ENCODE peak calls at places on chromosomes 6 and 20, in ten cellular contexts. A is OCI-LY7, J is IMR-90, N is PC-3, E is fibroblast of lung, L is HepG2, Z is neural progenitor cell, T is K562, O is mammary epithelial cell, U is astrocyte. W is an unnamed sample.
A peak's percentile ranks its signal among the peaks of the same experiment; 100 is the strongest.

GRCh38 chr6:113556775-113557174 is 300.4 kb upstream of the MARCKS start:
- DNase-seq in A (no peak), J (no peak), N (no peak), E (no peak), L (no peak), Z (no peak), T (no peak), O (no peak), U (no peak), W (no peak)

GRCh38 chr20:634526-634925 is 18.5 kb downstream of the SRXN1 start:
- DNase-seq in A (no peak), J (no peak), N (no peak), E (no peak), L (no peak), Z (peak; percentile 65), T (no peak), O (no peak), U (no peak), W (no peak)

GRCh38 chr6:158083687-158084325 is 84.3 kb downstream of the SERAC1 start:
- DNase-seq in A (no peak), J (no peak), N (no peak), E (no peak), L (no peak), Z (no peak), T (no peak), O (no peak), U (no peak), W (no peak)

GRCh38 chr6:137870744-137871247 is 3.7 kb downstream of the TNFAIP3 start:
- DNase-seq in A (peak; percentile 39), J (peak; percentile 31), N (no peak), E (no peak), L (peak; percentile 52), Z (peak; percentile 65), T (no peak), O (peak; percentile 74), U (no peak), W (no peak)

GRCh38 chr6:150142657-150143501 is at the start of gene PPP1R14C:
- DNase-seq in A (no peak), J (no peak), N (peak; percentile 44), E (no peak), L (no peak), Z (peak; percentile 86), T (peak; percentile 92), O (peak; percentile 84), U (peak; percentile 23), W (peak; percentile 50)

GRCh38 chr20:62448038-62448437 is 20.7 kb upstream of the RBBP8NL start:
- DNase-seq in A (no peak), J (no peak), N (no peak), E (no peak), L (no peak), Z (no peak), T (no peak), O (no peak), U (no peak), W (no peak)

GRCh38 chr20:63750807-63751470 is 11.4 kb downstream of the SLC2A4RG start:
- DNase-seq in A (no peak), J (no peak), N (no peak), E (no peak), L (no peak), Z (no peak), T (peak; percentile 46), O (no peak), U (no peak), W (no peak)

GRCh38 chr6:470051-470900 is 78.7 kb downstream of the IRF4 start:
- DNase-seq in A (no peak), J (no peak), N (no peak), E (no peak), L (no peak), Z (no peak), T (no peak), O (no peak), U (no peak), W (no peak)

GRCh38 chr6:6891074-6891754 is 216.5 kb upstream of the RREB1 start:
- DNase-seq in A (no peak), J (no peak), N (no peak), E (no peak), L (no peak), Z (no peak), T (no peak), O (no peak), U (no peak), W (peak; percentile 73)

GRCh38 chr6:13537527-13537897 is 36.9 kb upstream of the SIRT5 start:
- DNase-seq in A (no peak), J (no peak), N (no peak), E (no peak), L (no peak), Z (no peak), T (no peak), O (no peak), U (no peak), W (no peak)

GRCh38 chr6:44522871-44523270 is 135.4 kb downstream of the CDC5L start:
- DNase-seq in A (no peak), J (no peak), N (no peak), E (no peak), L (no peak), Z (no peak), T (no peak), O (no peak), U (no peak), W (no peak)

GRCh38 chr6:166947251-166947650 is 9.1 kb downstream of the RNASET2 start:
- DNase-seq in A (no peak), J (no peak), N (no peak), E (no peak), L (no peak), Z (no peak), T (no peak), O (no peak), U (no peak), W (no peak)

GRCh38 chr6:149228276-149228962 is 89.1 kb upstream of the TAB2 start:
- DNase-seq in A (no peak), J (no peak), N (no peak), E (no peak), L (no peak), Z (no peak), T (no peak), O (no peak), U (no peak), W (no peak)

GRCh38 chr6:139409026-139409425 is 34.6 kb upstream of the CITED2 start:
- DNase-seq in A (no peak), J (peak; percentile 77), N (no peak), E (no peak), L (no peak), Z (no peak), T (no peak), O (peak; percentile 85), U (peak; percentile 98), W (no peak)

GRCh38 chr20:47950557-47951283 is 165.4 kb upstream of the SULF2 start:
- DNase-seq in A (no peak), J (no peak), N (peak; percentile 47), E (no peak), L (no peak), Z (no peak), T (no peak), O (no peak), U (peak; percentile 78), W (no peak)

GRCh38 chr20:19996970-19997369 is 20.2 kb upstream of the NAA20 start:
- DNase-seq in A (no peak), J (no peak), N (no peak), E (peak; percentile 55), L (no peak), Z (no peak), T (no peak), O (no peak), U (no peak), W (no peak)

DNA sequence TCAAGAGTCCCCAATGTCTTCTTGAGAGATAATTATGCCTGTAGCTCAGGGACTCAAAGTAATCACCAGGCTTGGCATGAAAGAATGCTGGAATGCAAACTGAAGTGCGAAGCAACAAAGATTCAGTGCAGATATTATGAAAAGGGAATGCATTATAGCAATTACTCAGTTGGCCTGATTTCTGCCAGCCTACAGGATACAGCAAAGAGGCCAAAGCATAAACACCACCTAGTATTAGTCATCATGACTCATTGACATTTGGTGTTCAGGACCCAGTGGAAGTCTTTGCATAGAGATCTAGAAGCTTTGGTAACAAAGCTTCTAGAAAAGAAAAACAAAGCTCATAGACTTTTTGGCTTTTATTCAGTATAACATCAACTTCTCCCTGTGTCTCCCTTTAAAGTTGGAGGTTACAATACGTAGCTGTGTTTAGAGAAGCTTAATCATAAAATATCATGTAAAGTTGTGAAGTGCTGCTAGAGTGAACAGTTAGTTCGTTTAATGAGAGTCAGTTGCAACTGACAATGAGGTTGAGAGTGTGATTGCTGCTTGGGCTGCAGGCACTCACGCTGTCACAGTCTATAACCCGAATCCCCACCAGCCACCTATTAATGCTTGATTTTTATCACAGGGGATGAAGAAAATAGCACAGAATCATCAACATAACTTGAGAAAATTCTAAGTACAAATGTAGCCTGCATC is 932.7 kb downstream of the TFAP2A start:
- DNase-seq in A (no peak), J (peak; percentile 96), N (peak; percentile 92), E (peak; percentile 92), L (no peak), Z (no peak), T (no peak), O (peak; percentile 90), U (peak; percentile 97), W (peak; percentile 35)
- H3K4me3 ChIP-seq in A (no peak overlapping the region), J (no peak overlapping the region), N (peak overlapping the region; percentile 27), E (no peak overlapping the region), L (no peak overlapping the region), Z (no peak overlapping the region), T (no peak overlapping the region), O (no peak overlapping the region), U (peak overlapping the region; percentile 35), W (no peak overlapping the region)

GRCh38 chr6:105593056-105593455 is 190.2 kb upstream of the PREP start:
- DNase-seq in A (no peak), J (peak; percentile 59), N (peak; percentile 68), E (no peak), L (no peak), Z (no peak), T (no peak), O (peak; percentile 77), U (peak; percentile 62), W (no peak)
- H2AFZ ChIP-seq in A (no peak overlapping the region), J (no peak overlapping the region), N (no peak overlapping the region), E (no peak overlapping the region), L (no peak overlapping the region), Z (no peak overlapping the region), T (no peak overlapping the region), O (no peak overlapping the region), U (no peak overlapping the region), W (no peak overlapping the region)

DNA sequence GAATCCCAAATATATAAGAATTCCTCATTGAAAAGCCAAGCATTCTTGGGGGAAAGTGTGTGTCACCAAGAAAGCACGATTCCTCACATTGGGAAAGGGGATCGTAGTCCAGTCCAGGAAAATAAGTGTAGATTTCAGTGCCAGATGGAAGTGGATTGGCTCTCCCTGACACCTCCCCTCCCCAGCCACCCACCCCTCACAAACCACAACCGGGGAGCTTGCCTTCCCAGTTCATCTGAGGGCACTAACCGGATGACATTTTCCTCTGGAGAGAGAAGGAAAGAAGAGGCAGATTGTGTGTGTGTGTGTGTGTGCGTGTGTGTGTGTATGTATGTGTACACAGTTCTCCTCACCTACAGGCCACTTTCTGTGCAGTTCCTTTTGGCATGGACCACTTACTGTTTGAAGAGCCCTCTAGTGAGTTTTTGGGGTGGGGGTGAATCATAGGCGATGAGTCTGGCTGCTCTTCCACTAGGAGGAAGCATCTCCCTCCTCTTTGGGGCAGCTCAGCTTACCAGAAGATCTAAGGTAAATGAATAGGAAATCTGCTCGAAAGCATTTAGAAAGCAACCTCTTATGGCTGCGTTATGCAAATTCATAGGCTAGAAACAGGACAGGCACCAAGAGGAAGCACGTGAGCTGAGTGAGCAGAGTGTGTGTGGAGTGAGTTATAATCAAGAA is 20.8 kb downstream of the DAAM2 start:
- DNase-seq in A (peak; percentile 92), J (peak; percentile 68), N (no peak), E (peak; percentile 75), L (no peak), Z (no peak), T (no peak), O (no peak), U (peak; percentile 93), W (no peak)
- H3K4me3 ChIP-seq in A (peak overlapping the region; percentile 28), J (no peak overlapping the region), N (no peak overlapping the region), E (peak overlapping the region; percentile 8), L (no peak overlapping the region), Z (no peak overlapping the region), T (no peak overlapping the region), O (no peak overlapping the region), U (no peak overlapping the region), W (no peak overlapping the region)

GRCh38 chr6:20715135-20715806 is 181.0 kb downstream of the CDKAL1 start:
- DNase-seq in A (no peak), J (no peak), N (no peak), E (no peak), L (no peak), Z (no peak), T (no peak), O (no peak), U (no peak), W (no peak)
- H2AFZ ChIP-seq in A (no peak overlapping the region), J (no peak overlapping the region), N (no peak overlapping the region), E (no peak overlapping the region), L (no peak overlapping the region), Z (no peak overlapping the region), T (no peak overlapping the region), O (no peak overlapping the region), U (no peak overlapping the region), W (no peak overlapping the region)

W was measured in hepatocyte.